ENCODE peak calls at places on chromosome 16, in ten cellular contexts. Z, E, Y, P, R, C, K, N, G and M are unnamed samples.
A peak's percentile ranks its signal among the peaks of the same experiment; 100 is the strongest.

GRCh38 chr16:64586756-64587155 is 535.1 kb downstream of the CDH11 start:
- DNase-seq in Z (no peak), E (no peak), Y (no peak), P (no peak), R (no peak), C (no peak), K (no peak), N (no peak), G (no peak), M (no peak)

GRCh38 chr16:46896314-46896968 is 12.3 kb downstream of the GPT2 start:
- DNase-seq in Z (no peak), E (no peak), Y (peak; percentile 36), P (no peak), R (no peak), C (no peak), K (no peak), N (no peak), G (no peak), M (no peak)

GRCh38 chr16:27999687-28000086 is 63.8 kb downstream of the GSG1L start:
- DNase-seq in Z (peak; percentile 25), E (no peak), Y (no peak), P (no peak), R (no peak), C (no peak), K (no peak), N (no peak), G (no peak), M (no peak)

GRCh38 chr16:81707411-81708321 is 71.4 kb upstream of the PLCG2 start:
- DNase-seq in Z (no peak), E (no peak), Y (no peak), P (peak; percentile 82), R (peak; percentile 28), C (peak; percentile 97), K (peak; percentile 16), N (no peak), G (peak; percentile 67), M (no peak)

GRCh38 chr16:15773964-15774363 is 82.9 kb downstream of the MYH11 start:
- DNase-seq in Z (no peak), E (no peak), Y (no peak), P (no peak), R (peak; percentile 27), C (no peak), K (no peak), N (no peak), G (no peak), M (no peak)

GRCh38 chr16:12255473-12255872 is 278.9 kb downstream of the SNX29 start:
- DNase-seq in Z (no peak), E (no peak), Y (no peak), P (no peak), R (peak; percentile 7), C (no peak), K (no peak), N (no peak), G (no peak), M (no peak)

GRCh38 chr16:30571444-30572322 is at the start of gene ZNF688:
- DNase-seq in Z (peak; percentile 92), E (peak; percentile 96), Y (peak; percentile 97), P (peak; percentile 91), R (peak; percentile 97), C (peak; percentile 96), K (peak; percentile 94), N (peak; percentile 95), G (peak; percentile 96), M (peak; percentile 95)

GRCh38 chr16:51756447-51757123 is 605.5 kb upstream of the SALL1 start:
- DNase-seq in Z (no peak), E (no peak), Y (no peak), P (no peak), R (no peak), C (no peak), K (no peak), N (no peak), G (no peak), M (no peak)

GRCh38 chr16:54936086-54936978 is 5.7 kb downstream of the IRX5 start:
- DNase-seq in Z (no peak), E (no peak), Y (peak; percentile 26), P (no peak), R (no peak), C (no peak), K (no peak), N (no peak), G (no peak), M (peak; percentile 56)

GRCh38 chr16:11914759-11915643 is 755 bp downstream of the GSPT1 start:
- DNase-seq in Z (peak; percentile 77), E (peak; percentile 54), Y (peak; percentile 28), P (peak; percentile 43), R (peak; percentile 73), C (peak; percentile 48), K (peak; percentile 38), N (peak; percentile 42), G (peak; percentile 81), M (peak; percentile 72)

GRCh38 chr16:75000481-75001081 is 1.8 kb downstream of the ZNRF1 start:
- DNase-seq in Z (no peak), E (no peak), Y (no peak), P (peak; percentile 23), R (peak; percentile 47), C (no peak), K (no peak), N (no peak), G (no peak), M (peak; percentile 34)

GRCh38 chr16:89697616-89698331 is 3.7 kb downstream of the SPATA2L start:
- DNase-seq in Z (peak; percentile 10), E (no peak), Y (no peak), P (no peak), R (no peak), C (no peak), K (no peak), N (no peak), G (no peak), M (peak; percentile 8)

GRCh38 chr16:87850009-87851006 is 19.0 kb downstream of the SLC7A5 start:
- DNase-seq in Z (peak; percentile 76), E (peak; percentile 76), Y (peak; percentile 58), P (peak; percentile 45), R (peak; percentile 71), C (no peak), K (peak; percentile 60), N (peak; percentile 67), G (peak; percentile 86), M (peak; percentile 79)

GRCh38 chr16:11665071-11665491 is 3.2 kb upstream of the SNN start:
- DNase-seq in Z (no peak), E (no peak), Y (no peak), P (no peak), R (no peak), C (no peak), K (no peak), N (no peak), G (no peak), M (no peak)

GRCh38 chr16:66703359-66704215 is 7.0 kb upstream of the CMTM4 start:
- DNase-seq in Z (no peak), E (no peak), Y (no peak), P (no peak), R (no peak), C (no peak), K (no peak), N (no peak), G (no peak), M (no peak)

GRCh38 chr16:48024042-48024441 is 131.8 kb downstream of the ABCC12 start:
- DNase-seq in Z (no peak), E (no peak), Y (no peak), P (no peak), R (no peak), C (no peak), K (no peak), N (no peak), G (no peak), M (no peak)

GRCh38 chr16:85570213-85570734 is 42.8 kb upstream of the GSE1 start:
- DNase-seq in Z (no peak), E (no peak), Y (no peak), P (no peak), R (no peak), C (no peak), K (no peak), N (peak; percentile 56), G (no peak), M (no peak)

GRCh38 chr16:50583211-50583610 is 35.0 kb downstream of the NKD1 start:
- DNase-seq in Z (no peak), E (no peak), Y (no peak), P (no peak), R (no peak), C (no peak), K (no peak), N (no peak), G (no peak), M (no peak)
- H3K4me1 ChIP-seq in Z (peaks cover 3% of the 10 kb centered on the region), E (no peaks in the 10 kb centered on the region), Y (peaks cover 30% of the 10 kb centered on the region), P (no peaks in the 10 kb centered on the region), R (peaks cover 41% of the 10 kb centered on the region), C (no peaks in the 10 kb centered on the region), K (no peaks in the 10 kb centered on the region), N (peaks cover 12% of the 10 kb centered on the region), G (peaks cover 46% of the 10 kb centered on the region), M (peaks cover 6% of the 10 kb centered on the region)

GRCh38 chr16:22007509-22008214 is at the start of gene MOSMO:
- DNase-seq in Z (peak; percentile 84), E (peak; percentile 82), Y (peak; percentile 74), P (peak; percentile 54), R (peak; percentile 91), C (peak; percentile 65), K (peak; percentile 80), N (peak; percentile 67), G (peak; percentile 90), M (peak; percentile 84)
- H3K4me1 ChIP-seq in Z (peaks cover 18% of the 10 kb centered on the region), E (peaks cover 35% of the 10 kb centered on the region), Y (peaks cover 32% of the 10 kb centered on the region), P (peaks cover 3% of the 10 kb centered on the region), R (peaks cover 11% of the 10 kb centered on the region), C (peaks cover 2% of the 10 kb centered on the region), K (peaks cover 54% of the 10 kb centered on the region), N (peaks cover 28% of the 10 kb centered on the region), G (peaks cover 16% of the 10 kb centered on the region), M (peaks cover 4% of the 10 kb centered on the region)

GRCh38 chr16:73025111-73025505 is 22.8 kb downstream of the ZFHX3 start:
- DNase-seq in Z (no peak), E (peak; percentile 32), Y (peak; percentile 55), P (no peak), R (no peak), C (no peak), K (peak; percentile 47), N (no peak), G (no peak), M (no peak)

GRCh38 chr16:73025506-73026131 is 22.3 kb downstream of the ZFHX3 start:
- DNase-seq in Z (no peak), E (no peak), Y (no peak), P (no peak), R (no peak), C (no peak), K (no peak), N (no peak), G (no peak), M (no peak)

GRCh38 chr16:73023320-73023719 is 24.6 kb downstream of the ZFHX3 start:
- DNase-seq in Z (no peak), E (no peak), Y (no peak), P (no peak), R (no peak), C (no peak), K (no peak), N (no peak), G (peak; percentile 48), M (no peak)

GRCh38 chr16:73023752-73024570 is 24.0 kb downstream of the ZFHX3 start:
- DNase-seq in Z (no peak), E (no peak), Y (no peak), P (no peak), R (no peak), C (no peak), K (no peak), N (no peak), G (peak; percentile 28), M (no peak)

GRCh38 chr16:73024571-73025105 is 23.3 kb downstream of the ZFHX3 start:
- DNase-seq in Z (no peak), E (no peak), Y (no peak), P (no peak), R (no peak), C (no peak), K (no peak), N (no peak), G (peak; percentile 42), M (no peak)
- H3K4me1 ChIP-seq in Z (no peaks in the 10 kb centered on the region), E (peaks cover 89% of the 10 kb centered on the region), Y (peaks cover 55% of the 10 kb centered on the region), P (peaks cover 59% of the 10 kb centered on the region), R (peaks cover 31% of the 10 kb centered on the region), C (peaks cover 2% of the 10 kb centered on the region), K (peaks cover 91% of the 10 kb centered on the region), N (peaks cover 32% of the 10 kb centered on the region), G (peaks cover 26% of the 10 kb centered on the region), M (peaks cover 38% of the 10 kb centered on the region)

GRCh38 chr16:84303516-84303915 is 8.8 kb downstream of the WFDC1 start:
- DNase-seq in Z (no peak), E (no peak), Y (no peak), P (no peak), R (no peak), C (no peak), K (no peak), N (no peak), G (no peak), M (no peak)
- H3K4me1 ChIP-seq in Z (peaks cover 4% of the 10 kb centered on the region), E (no peaks in the 10 kb centered on the region), Y (peaks cover 17% of the 10 kb centered on the region), P (no peaks in the 10 kb centered on the region), R (no peaks in the 10 kb centered on the region), C (no peaks in the 10 kb centered on the region), K (peaks cover 21% of the 10 kb centered on the region), N (no peaks in the 10 kb centered on the region), G (peaks cover 20% of the 10 kb centered on the region), M (peaks cover 14% of the 10 kb centered on the region)